ENCODE peak calls at places on chromosomes 12 and 14, in six cellular contexts. O, V, G, Z, E and Y are unnamed samples.

GRCh38 chr14:99270491-99271287 is 1.3 kb downstream of the BCL11B start:
- DNase-seq in O (no peak), V (no peak), G (peak), Z (no peak), E (no peak), Y (peak)

GRCh38 chr14:101360045-101360931 is 201.0 kb upstream of the DIO3 start:
- DNase-seq in O (no peak), V (no peak), G (no peak), Z (no peak), E (no peak), Y (no peak)

GRCh38 chr12:105825141-105825540 is 313.6 kb downstream of the NUAK1 start:
- DNase-seq in O (no peak), V (no peak), G (no peak), Z (no peak), E (no peak), Y (no peak)

GRCh38 chr14:58607571-58608317 is 30.0 kb upstream of the DACT1 start:
- DNase-seq in O (no peak), V (no peak), G (no peak), Z (no peak), E (no peak), Y (no peak)

GRCh38 chr12:6280672-6281071 is 29.8 kb upstream of the PLEKHG6 start:
- DNase-seq in O (no peak), V (no peak), G (no peak), Z (no peak), E (no peak), Y (no peak)

GRCh38 chr12:114888458-114888857 is 204.5 kb upstream of the TBX3 start:
- DNase-seq in O (no peak), V (no peak), G (no peak), Z (no peak), E (no peak), Y (no peak)

GRCh38 chr12:67876305-67876915 is 112.8 kb upstream of the IFNG-AS1 start:
- DNase-seq in O (no peak), V (no peak), G (no peak), Z (no peak), E (no peak), Y (no peak)

GRCh38 chr12:105418232-105418631 is 87.7 kb downstream of the C12orf75 start:
- DNase-seq in O (no peak), V (no peak), G (no peak), Z (no peak), E (no peak), Y (no peak)

GRCh38 chr14:53152909-53153701 is at the start of gene DDHD1:
- DNase-seq in O (peak), V (peak), G (peak), Z (peak), E (peak), Y (peak)

GRCh38 chr12:40688085-40688725 is 4.0 kb upstream of the CNTN1 start:
- DNase-seq in O (no peak), V (no peak), G (no peak), Z (no peak), E (no peak), Y (no peak)

GRCh38 chr12:117151195-117152031 is 38.9 kb downstream of the FBXO21 start:
- DNase-seq in O (no peak), V (no peak), G (peak), Z (no peak), E (no peak), Y (peak)

GRCh38 chr14:74314576-74314975 is 11.8 kb upstream of the ABCD4 start:
- DNase-seq in O (no peak), V (no peak), G (no peak), Z (no peak), E (no peak), Y (no peak)

GRCh38 chr14:73283592-73284379 is 46.5 kb downstream of the PAPLN start:
- DNase-seq in O (no peak), V (no peak), G (no peak), Z (no peak), E (no peak), Y (peak)

GRCh38 chr14:90491221-90491867 is 94.5 kb downstream of the CALM1 start:
- DNase-seq in O (no peak), V (no peak), G (no peak), Z (no peak), E (no peak), Y (no peak)

GRCh38 chr12:44193281-44193680 is 357.4 kb downstream of the TMEM117 start:
- DNase-seq in O (peak), V (no peak), G (no peak), Z (no peak), E (no peak), Y (no peak)

GRCh38 chr12:65306229-65306602 is 27.7 kb downstream of the MSRB3 start:
- DNase-seq in O (no peak), V (no peak), G (no peak), Z (no peak), E (no peak), Y (no peak)